ENCODE peak calls at places on chromosomes 1 and 21, in six cellular contexts. G is A549, W is tibial nerve, B is H1, R is stomach, D is K562. Y is an unnamed sample.
A peak's percentile ranks its signal among the peaks of the same experiment; 100 is the strongest.

GRCh38 chr21:15732290-15732995 is 2.7 kb downstream of the USP25 start:
- DNase-seq in G (peak; percentile 53), W (no peak), B (no peak), R (no peak), D (no peak), Y (no peak)

GRCh38 chr21:21111309-21111920 is 113.2 kb downstream of the NCAM2 start:
- DNase-seq in G (no peak), W (no peak), B (no peak), R (no peak), D (no peak), Y (no peak)

GRCh38 chr1:97571760-97572159 is 349.1 kb downstream of the DPYD start:
- DNase-seq in G (no peak), W (no peak), B (no peak), R (no peak), D (no peak), Y (no peak)

GRCh38 chr1:26349196-26349885 is 4.6 kb downstream of the CRYBG2 start:
- DNase-seq in G (peak; percentile 76), W (no peak), B (no peak), R (no peak), D (no peak), Y (no peak)

GRCh38 chr1:115189814-115190541 is 100.7 kb upstream of the TSPAN2 start:
- DNase-seq in G (peak; percentile 86), W (no peak), B (no peak), R (no peak), D (no peak), Y (peak; percentile 34)

GRCh38 chr21:14448784-14449183 is 65.8 kb upstream of the HSPA13 start:
- DNase-seq in G (no peak), W (no peak), B (no peak), R (no peak), D (no peak), Y (no peak)

GRCh38 chr1:179090522-179090921 is 8.7 kb downstream of the TOR3A start:
- DNase-seq in G (no peak), W (no peak), B (no peak), R (peak; percentile 4), D (no peak), Y (no peak)

GRCh38 chr1:41936107-41936506 is 17.4 kb upstream of the HIVEP3 start:
- DNase-seq in G (no peak), W (no peak), B (no peak), R (no peak), D (no peak), Y (no peak)

GRCh38 chr1:232621050-232621449 is 8.9 kb downstream of the SIPA1L2 start:
- DNase-seq in G (no peak), W (no peak), B (no peak), R (no peak), D (no peak), Y (no peak)

GRCh38 chr1:173416034-173416433 is 61.1 kb upstream of the PRDX6 start:
- DNase-seq in G (no peak), W (no peak), B (no peak), R (no peak), D (no peak), Y (no peak)

GRCh38 chr21:37450385-37451044 is 83.9 kb downstream of the DYRK1A start:
- DNase-seq in G (no peak), W (no peak), B (no peak), R (no peak), D (no peak), Y (no peak)

GRCh38 chr1:41353744-41354143 is 7.5 kb upstream of the FOXO6 start:
- DNase-seq in G (no peak), W (no peak), B (peak; percentile 26), R (no peak), D (no peak), Y (peak; percentile 1)

GRCh38 chr21:36806103-36806502 is 107.2 kb downstream of the SIM2 start:
- DNase-seq in G (no peak), W (no peak), B (no peak), R (no peak), D (no peak), Y (no peak)

GRCh38 chr1:243792401-243792800 is 57.6 kb downstream of the AKT3 start:
- DNase-seq in G (no peak), W (no peak), B (no peak), R (no peak), D (no peak), Y (no peak)

GRCh38 chr1:243791586-243792267 is 58.3 kb downstream of the AKT3 start:
- DNase-seq in G (no peak), W (peak; percentile 26), B (no peak), R (no peak), D (no peak), Y (no peak)

GRCh38 chr1:243793298-243793697 is 56.7 kb downstream of the AKT3 start:
- DNase-seq in G (no peak), W (no peak), B (no peak), R (no peak), D (no peak), Y (no peak)

GRCh38 chr1:243790404-243790803 is 59.6 kb downstream of the AKT3 start:
- DNase-seq in G (no peak), W (no peak), B (no peak), R (no peak), D (no peak), Y (no peak)

DNA sequence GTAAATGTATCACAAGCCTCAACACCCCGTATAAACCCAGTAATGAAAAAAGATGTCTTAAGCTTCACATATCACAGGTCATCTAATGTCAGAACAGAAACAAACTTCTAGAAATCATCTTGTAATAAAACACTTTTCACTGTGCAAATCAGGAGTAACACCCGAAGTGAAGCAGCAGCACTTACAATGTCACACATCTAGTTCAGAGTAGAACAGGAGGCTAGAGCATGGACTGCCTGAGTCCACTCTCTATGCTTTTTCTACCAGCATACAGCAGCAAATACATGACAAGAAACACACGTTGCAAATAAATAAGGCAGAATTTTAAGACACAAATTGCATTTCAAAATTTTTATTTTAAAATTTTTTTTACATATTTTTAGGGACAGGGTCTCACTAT is 57.2 kb downstream of the AKT3 start:
- DNase-seq in G (no peak), W (no peak), B (no peak), R (no peak), D (no peak), Y (no peak)
- TF ChIP-seq POLR2A in G (no peak), W (no peak), B (no peak), R (no peak), D (no peak), Y (no peak)

DNA sequence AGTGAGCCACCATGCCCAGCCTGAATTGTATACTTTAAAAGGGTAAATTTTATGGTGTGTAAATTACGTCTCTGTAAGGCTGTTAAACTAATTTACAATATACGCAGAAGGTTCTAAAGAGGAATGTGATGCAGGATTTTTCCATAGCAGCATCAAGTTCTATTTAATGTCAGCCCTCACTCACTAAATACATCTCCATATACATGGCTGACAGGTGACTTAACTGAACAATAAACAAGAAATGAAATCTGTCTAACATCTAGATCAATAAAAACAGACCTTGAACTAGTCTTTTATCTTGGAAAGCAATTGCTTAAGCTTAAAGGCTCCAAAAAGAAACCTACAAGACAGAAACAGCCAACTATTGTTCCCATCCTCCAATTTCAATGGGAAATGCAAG is 121.5 kb upstream of the MAP1LC3C start:
- DNase-seq in G (no peak), W (no peak), B (no peak), R (no peak), D (no peak), Y (no peak)
- TF ChIP-seq EP300 in G (no peak), W (no peak), B (no peak), R (no peak), D (no peak), Y (no peak)

GRCh38 chr1:92079441-92079840 is 704 bp upstream of the BTBD8 start:
- DNase-seq in G (no peak), W (no peak), B (no peak), R (no peak), D (no peak), Y (peak; percentile 23)

GRCh38 chr1:92081031-92081430 is 886 bp downstream of the BTBD8 start:
- DNase-seq in G (no peak), W (no peak), B (no peak), R (no peak), D (no peak), Y (no peak)

GRCh38 chr1:92076363-92076762 is 1.2 kb upstream of the SETSIP start:
- DNase-seq in G (no peak), W (no peak), B (no peak), R (no peak), D (no peak), Y (no peak)

GRCh38 chr1:92084651-92085050 is 4.5 kb downstream of the BTBD8 start:
- DNase-seq in G (no peak), W (no peak), B (no peak), R (no peak), D (no peak), Y (no peak)

GRCh38 chr1:92080128-92080985 is at the start of gene BTBD8:
- DNase-seq in G (peak; percentile 71), W (peak; percentile 54), B (peak; percentile 91), R (peak; percentile 74), D (peak; percentile 81), Y (peak; percentile 84)
- TF ChIP-seq POLR2A in G (peak; percentile 27), W (no peak), B (no peak), R (no peak), D (peak; percentile 76), Y (peak; percentile 59)

GRCh38 chr1:234721476-234722266 is 111.7 kb upstream of the IRF2BP2 start:
- DNase-seq in G (no peak), W (peak; percentile 50), B (no peak), R (peak; percentile 78), D (no peak), Y (peak; percentile 74)
- TF ChIP-seq EP300 in G (peak; percentile 25), W (peak; percentile 79), B (no peak), R (peak; percentile 94), D (no peak), Y (peak; percentile 34)

GRCh38 chr1:156103521-156103947 is 11.0 kb upstream of the LMNA start:
- DNase-seq in G (no peak), W (no peak), B (no peak), R (no peak), D (no peak), Y (peak; percentile 61)

GRCh38 chr1:156101880-156102279 is 12.6 kb upstream of the LMNA start:
- DNase-seq in G (no peak), W (no peak), B (no peak), R (no peak), D (no peak), Y (no peak)

GRCh38 chr1:156104861-156105546 is 9.5 kb upstream of the LMNA start:
- DNase-seq in G (peak; percentile 73), W (no peak), B (no peak), R (no peak), D (peak; percentile 50), Y (peak; percentile 66)

GRCh38 chr1:156102634-156103511 is 11.6 kb upstream of the LMNA start:
- DNase-seq in G (no peak), W (no peak), B (no peak), R (no peak), D (no peak), Y (no peak)

DNA sequence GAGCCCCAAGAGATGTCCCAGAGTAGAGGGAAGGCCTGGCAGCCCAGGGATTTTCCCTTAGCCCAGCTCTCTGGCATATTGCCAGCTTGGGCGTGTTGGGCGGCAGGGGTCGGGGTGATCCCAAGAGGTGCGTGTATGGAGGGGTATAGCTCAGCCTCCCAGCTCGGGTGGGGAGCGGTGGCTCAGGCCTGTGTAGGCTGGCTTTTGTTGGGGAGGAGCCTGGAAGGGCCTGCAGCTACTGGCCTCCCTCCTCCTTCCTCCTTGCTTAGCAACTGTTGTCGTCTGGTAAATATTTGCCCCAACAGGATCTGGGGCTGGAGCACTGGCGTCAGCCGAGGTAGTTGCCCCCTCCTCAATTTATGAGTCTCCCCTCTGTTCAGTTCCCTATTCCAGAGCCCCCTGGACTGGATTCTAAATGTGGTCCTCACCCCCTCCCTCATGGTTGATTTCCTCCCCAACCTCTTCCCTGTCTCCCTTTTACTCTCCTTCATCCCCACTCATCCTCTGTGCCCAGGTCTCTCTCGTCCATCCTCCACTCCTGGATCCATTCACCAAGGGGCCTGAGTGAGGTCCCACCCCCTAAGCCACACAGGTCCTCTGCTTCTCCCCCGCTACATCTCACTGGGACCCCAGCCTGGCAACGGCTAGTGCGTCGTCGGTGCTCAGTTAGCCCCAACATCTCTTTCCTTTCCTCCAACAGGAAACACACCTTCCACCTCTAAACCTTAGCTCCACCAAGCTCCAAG is 10.3 kb upstream of the LMNA start:
- DNase-seq in G (peak; percentile 85), W (no peak), B (no peak), R (peak; percentile 70), D (no peak), Y (peak; percentile 83)
- TF ChIP-seq POLR2A in G (no peak), W (peak; percentile 16), B (no peak), R (no peak), D (no peak), Y (peak; percentile 25)

Y was measured in ovary.